ENCODE peak calls at places on chromosomes 7 and 10, in ten cellular contexts. One of them, this sample, is unnamed.

GRCh38 chr7:143295870-143296269 is 7.7 kb downstream of the CASP2 start:
- DNase-seq in COR-L47: no peak
- DNase-seq in activated CD8-positive, alpha-beta memory T cell treated with anti-CD3 and anti-CD28 coated beads for 24 hours: no peak
- DNase-seq in upper lobe of right lung: no peak
- DNase-seq in adrenal gland: no peak
- DNase-seq in pons: no peak
- DNase-seq in sigmoid colon: no peak
- DNase-seq in stimulated activated CD4-positive, alpha-beta T cell treated with anti-CD3 and anti-CD28 coated beads, Interleukin-4, amount 100 ng/mL, for 24 hours: no peak
- DNase-seq in GM20000: no peak
- DNase-seq in mucosa of gallbladder: no peak
- DNase-seq in this sample: no peak

GRCh38 chr10:118373786-118374185 is 31.7 kb upstream of the FAM204A start:
- DNase-seq in COR-L47: no peak
- DNase-seq in activated CD8-positive, alpha-beta memory T cell treated with anti-CD3 and anti-CD28 coated beads for 24 hours: no peak
- DNase-seq in upper lobe of right lung: no peak
- DNase-seq in adrenal gland: no peak
- DNase-seq in pons: peak
- DNase-seq in sigmoid colon: no peak
- DNase-seq in stimulated activated CD4-positive, alpha-beta T cell treated with anti-CD3 and anti-CD28 coated beads, Interleukin-4, amount 100 ng/mL, for 24 hours: no peak
- DNase-seq in GM20000: no peak
- DNase-seq in mucosa of gallbladder: no peak
- DNase-seq in this sample: no peak

GRCh38 chr7:102973096-102973802 is 60.4 kb downstream of the LRRC17 start:
- DNase-seq in COR-L47: no peak
- DNase-seq in activated CD8-positive, alpha-beta memory T cell treated with anti-CD3 and anti-CD28 coated beads for 24 hours: no peak
- DNase-seq in upper lobe of right lung: no peak
- DNase-seq in adrenal gland: peak
- DNase-seq in pons: no peak
- DNase-seq in sigmoid colon: no peak
- DNase-seq in stimulated activated CD4-positive, alpha-beta T cell treated with anti-CD3 and anti-CD28 coated beads, Interleukin-4, amount 100 ng/mL, for 24 hours: no peak
- DNase-seq in GM20000: no peak
- DNase-seq in mucosa of gallbladder: no peak
- DNase-seq in this sample: no peak

GRCh38 chr7:110170762-110171161 is 920.2 kb upstream of the LRRN3 start:
- DNase-seq in COR-L47: no peak
- DNase-seq in activated CD8-positive, alpha-beta memory T cell treated with anti-CD3 and anti-CD28 coated beads for 24 hours: no peak
- DNase-seq in upper lobe of right lung: no peak
- DNase-seq in adrenal gland: no peak
- DNase-seq in pons: no peak
- DNase-seq in sigmoid colon: no peak
- DNase-seq in stimulated activated CD4-positive, alpha-beta T cell treated with anti-CD3 and anti-CD28 coated beads, Interleukin-4, amount 100 ng/mL, for 24 hours: no peak
- DNase-seq in GM20000: no peak
- DNase-seq in mucosa of gallbladder: no peak
- DNase-seq in this sample: no peak

GRCh38 chr10:16663472-16663871 is 141.8 kb upstream of the C1QL3 start:
- DNase-seq in COR-L47: no peak
- DNase-seq in activated CD8-positive, alpha-beta memory T cell treated with anti-CD3 and anti-CD28 coated beads for 24 hours: no peak
- DNase-seq in upper lobe of right lung: no peak
- DNase-seq in adrenal gland: no peak
- DNase-seq in pons: no peak
- DNase-seq in sigmoid colon: no peak
- DNase-seq in stimulated activated CD4-positive, alpha-beta T cell treated with anti-CD3 and anti-CD28 coated beads, Interleukin-4, amount 100 ng/mL, for 24 hours: no peak
- DNase-seq in GM20000: no peak
- DNase-seq in mucosa of gallbladder: no peak
- DNase-seq in this sample: no peak

GRCh38 chr10:133157662-133158436 is 2.2 kb upstream of the KNDC1 start:
- DNase-seq in COR-L47: no peak
- DNase-seq in activated CD8-positive, alpha-beta memory T cell treated with anti-CD3 and anti-CD28 coated beads for 24 hours: peak
- DNase-seq in upper lobe of right lung: no peak
- DNase-seq in adrenal gland: no peak
- DNase-seq in pons: no peak
- DNase-seq in sigmoid colon: peak
- DNase-seq in stimulated activated CD4-positive, alpha-beta T cell treated with anti-CD3 and anti-CD28 coated beads, Interleukin-4, amount 100 ng/mL, for 24 hours: no peak
- DNase-seq in GM20000: no peak
- DNase-seq in mucosa of gallbladder: no peak
- DNase-seq in this sample: no peak

GRCh38 chr10:14450041-14450491 is 119.3 kb upstream of the FRMD4A start:
- DNase-seq in COR-L47: no peak
- DNase-seq in activated CD8-positive, alpha-beta memory T cell treated with anti-CD3 and anti-CD28 coated beads for 24 hours: no peak
- DNase-seq in upper lobe of right lung: no peak
- DNase-seq in adrenal gland: peak
- DNase-seq in pons: no peak
- DNase-seq in sigmoid colon: no peak
- DNase-seq in stimulated activated CD4-positive, alpha-beta T cell treated with anti-CD3 and anti-CD28 coated beads, Interleukin-4, amount 100 ng/mL, for 24 hours: no peak
- DNase-seq in GM20000: no peak
- DNase-seq in mucosa of gallbladder: peak
- DNase-seq in this sample: no peak

GRCh38 chr7:4883352-4884144 is at the start of gene RADIL:
- DNase-seq in COR-L47: peak
- DNase-seq in activated CD8-positive, alpha-beta memory T cell treated with anti-CD3 and anti-CD28 coated beads for 24 hours: peak
- DNase-seq in upper lobe of right lung: peak
- DNase-seq in adrenal gland: peak
- DNase-seq in pons: peak
- DNase-seq in sigmoid colon: peak
- DNase-seq in stimulated activated CD4-positive, alpha-beta T cell treated with anti-CD3 and anti-CD28 coated beads, Interleukin-4, amount 100 ng/mL, for 24 hours: peak
- DNase-seq in GM20000: peak
- DNase-seq in mucosa of gallbladder: peak
- DNase-seq in this sample: peak

GRCh38 chr7:152335900-152336571 is 99.8 kb downstream of the KMT2C start:
- DNase-seq in COR-L47: no peak
- DNase-seq in activated CD8-positive, alpha-beta memory T cell treated with anti-CD3 and anti-CD28 coated beads for 24 hours: no peak
- DNase-seq in upper lobe of right lung: no peak
- DNase-seq in adrenal gland: no peak
- DNase-seq in pons: peak
- DNase-seq in sigmoid colon: no peak
- DNase-seq in stimulated activated CD4-positive, alpha-beta T cell treated with anti-CD3 and anti-CD28 coated beads, Interleukin-4, amount 100 ng/mL, for 24 hours: no peak
- DNase-seq in GM20000: peak
- DNase-seq in mucosa of gallbladder: no peak
- DNase-seq in this sample: peak

GRCh38 chr10:79495306-79495705 is 17.0 kb upstream of the EIF5AL1 start:
- DNase-seq in COR-L47: no peak
- DNase-seq in activated CD8-positive, alpha-beta memory T cell treated with anti-CD3 and anti-CD28 coated beads for 24 hours: no peak
- DNase-seq in upper lobe of right lung: no peak
- DNase-seq in adrenal gland: no peak
- DNase-seq in pons: no peak
- DNase-seq in sigmoid colon: no peak
- DNase-seq in stimulated activated CD4-positive, alpha-beta T cell treated with anti-CD3 and anti-CD28 coated beads, Interleukin-4, amount 100 ng/mL, for 24 hours: no peak
- DNase-seq in GM20000: no peak
- DNase-seq in mucosa of gallbladder: no peak
- DNase-seq in this sample: no peak

GRCh38 chr10:100707261-100707848 is 38.0 kb upstream of the PAX2 start:
- DNase-seq in COR-L47: no peak
- DNase-seq in activated CD8-positive, alpha-beta memory T cell treated with anti-CD3 and anti-CD28 coated beads for 24 hours: no peak
- DNase-seq in upper lobe of right lung: no peak
- DNase-seq in adrenal gland: no peak
- DNase-seq in pons: no peak
- DNase-seq in sigmoid colon: no peak
- DNase-seq in stimulated activated CD4-positive, alpha-beta T cell treated with anti-CD3 and anti-CD28 coated beads, Interleukin-4, amount 100 ng/mL, for 24 hours: no peak
- DNase-seq in GM20000: no peak
- DNase-seq in mucosa of gallbladder: no peak
- DNase-seq in this sample: no peak

GRCh38 chr10:119090968-119091367 is 10.4 kb upstream of the EIF3A start:
- DNase-seq in COR-L47: no peak
- DNase-seq in activated CD8-positive, alpha-beta memory T cell treated with anti-CD3 and anti-CD28 coated beads for 24 hours: peak
- DNase-seq in upper lobe of right lung: no peak
- DNase-seq in adrenal gland: no peak
- DNase-seq in pons: no peak
- DNase-seq in sigmoid colon: no peak
- DNase-seq in stimulated activated CD4-positive, alpha-beta T cell treated with anti-CD3 and anti-CD28 coated beads, Interleukin-4, amount 100 ng/mL, for 24 hours: peak
- DNase-seq in GM20000: no peak
- DNase-seq in mucosa of gallbladder: no peak
- DNase-seq in this sample: no peak

GRCh38 chr7:99016196-99016595 is 127.7 kb downstream of the SMURF1 start:
- DNase-seq in COR-L47: no peak
- DNase-seq in activated CD8-positive, alpha-beta memory T cell treated with anti-CD3 and anti-CD28 coated beads for 24 hours: no peak
- DNase-seq in upper lobe of right lung: no peak
- DNase-seq in adrenal gland: no peak
- DNase-seq in pons: no peak
- DNase-seq in sigmoid colon: no peak
- DNase-seq in stimulated activated CD4-positive, alpha-beta T cell treated with anti-CD3 and anti-CD28 coated beads, Interleukin-4, amount 100 ng/mL, for 24 hours: no peak
- DNase-seq in GM20000: no peak
- DNase-seq in mucosa of gallbladder: no peak
- DNase-seq in this sample: no peak

GRCh38 chr7:108815815-108816214 is 246.1 kb downstream of the DNAJB9 start:
- DNase-seq in COR-L47: no peak
- DNase-seq in activated CD8-positive, alpha-beta memory T cell treated with anti-CD3 and anti-CD28 coated beads for 24 hours: no peak
- DNase-seq in upper lobe of right lung: no peak
- DNase-seq in adrenal gland: no peak
- DNase-seq in pons: no peak
- DNase-seq in sigmoid colon: no peak
- DNase-seq in stimulated activated CD4-positive, alpha-beta T cell treated with anti-CD3 and anti-CD28 coated beads, Interleukin-4, amount 100 ng/mL, for 24 hours: no peak
- DNase-seq in GM20000: no peak
- DNase-seq in mucosa of gallbladder: no peak
- DNase-seq in this sample: no peak

GRCh38 chr10:1117651-1118050 is 61.5 kb downstream of the WDR37 start:
- DNase-seq in COR-L47: no peak
- DNase-seq in activated CD8-positive, alpha-beta memory T cell treated with anti-CD3 and anti-CD28 coated beads for 24 hours: peak
- DNase-seq in upper lobe of right lung: no peak
- DNase-seq in adrenal gland: no peak
- DNase-seq in pons: no peak
- DNase-seq in sigmoid colon: no peak
- DNase-seq in stimulated activated CD4-positive, alpha-beta T cell treated with anti-CD3 and anti-CD28 coated beads, Interleukin-4, amount 100 ng/mL, for 24 hours: no peak
- DNase-seq in GM20000: no peak
- DNase-seq in mucosa of gallbladder: no peak
- DNase-seq in this sample: no peak

GRCh38 chr10:28089467-28089866 is 90.6 kb upstream of the ODAD2 start:
- DNase-seq in COR-L47: no peak
- DNase-seq in activated CD8-positive, alpha-beta memory T cell treated with anti-CD3 and anti-CD28 coated beads for 24 hours: no peak
- DNase-seq in upper lobe of right lung: no peak
- DNase-seq in adrenal gland: no peak
- DNase-seq in pons: no peak
- DNase-seq in sigmoid colon: no peak
- DNase-seq in stimulated activated CD4-positive, alpha-beta T cell treated with anti-CD3 and anti-CD28 coated beads, Interleukin-4, amount 100 ng/mL, for 24 hours: no peak
- DNase-seq in GM20000: no peak
- DNase-seq in mucosa of gallbladder: no peak
- DNase-seq in this sample: no peak

GRCh38 chr7:140604760-140605159 is 35.9 kb downstream of the DENND2A start:
- DNase-seq in COR-L47: no peak
- DNase-seq in activated CD8-positive, alpha-beta memory T cell treated with anti-CD3 and anti-CD28 coated beads for 24 hours: no peak
- DNase-seq in upper lobe of right lung: peak
- DNase-seq in adrenal gland: no peak
- DNase-seq in pons: no peak
- DNase-seq in sigmoid colon: no peak
- DNase-seq in stimulated activated CD4-positive, alpha-beta T cell treated with anti-CD3 and anti-CD28 coated beads, Interleukin-4, amount 100 ng/mL, for 24 hours: no peak
- DNase-seq in GM20000: no peak
- DNase-seq in mucosa of gallbladder: no peak
- DNase-seq in this sample: no peak

GRCh38 chr10:124182088-124182541 is 88.7 kb upstream of the CHST15 start:
- DNase-seq in COR-L47: no peak
- DNase-seq in activated CD8-positive, alpha-beta memory T cell treated with anti-CD3 and anti-CD28 coated beads for 24 hours: no peak
- DNase-seq in upper lobe of right lung: no peak
- DNase-seq in adrenal gland: no peak
- DNase-seq in pons: no peak
- DNase-seq in sigmoid colon: no peak
- DNase-seq in stimulated activated CD4-positive, alpha-beta T cell treated with anti-CD3 and anti-CD28 coated beads, Interleukin-4, amount 100 ng/mL, for 24 hours: no peak
- DNase-seq in GM20000: no peak
- DNase-seq in mucosa of gallbladder: no peak
- DNase-seq in this sample: no peak

GRCh38 chr7:41207141-41207540 is 495.7 kb downstream of the INHBA start:
- DNase-seq in COR-L47: no peak
- DNase-seq in activated CD8-positive, alpha-beta memory T cell treated with anti-CD3 and anti-CD28 coated beads for 24 hours: no peak
- DNase-seq in upper lobe of right lung: no peak
- DNase-seq in adrenal gland: no peak
- DNase-seq in pons: no peak
- DNase-seq in sigmoid colon: no peak
- DNase-seq in stimulated activated CD4-positive, alpha-beta T cell treated with anti-CD3 and anti-CD28 coated beads, Interleukin-4, amount 100 ng/mL, for 24 hours: no peak
- DNase-seq in GM20000: no peak
- DNase-seq in mucosa of gallbladder: no peak
- DNase-seq in this sample: no peak

GRCh38 chr7:1046722-1047679 is 2.7 kb downstream of the GPR146 start:
- DNase-seq in COR-L47: no peak
- DNase-seq in activated CD8-positive, alpha-beta memory T cell treated with anti-CD3 and anti-CD28 coated beads for 24 hours: no peak
- DNase-seq in upper lobe of right lung: no peak
- DNase-seq in adrenal gland: no peak
- DNase-seq in pons: no peak
- DNase-seq in sigmoid colon: no peak
- DNase-seq in stimulated activated CD4-positive, alpha-beta T cell treated with anti-CD3 and anti-CD28 coated beads, Interleukin-4, amount 100 ng/mL, for 24 hours: peak
- DNase-seq in GM20000: no peak
- DNase-seq in mucosa of gallbladder: no peak
- DNase-seq in this sample: no peak

GRCh38 chr7:32163141-32163806 is 93.1 kb upstream of the PDE1C start:
- DNase-seq in COR-L47: no peak
- DNase-seq in activated CD8-positive, alpha-beta memory T cell treated with anti-CD3 and anti-CD28 coated beads for 24 hours: no peak
- DNase-seq in upper lobe of right lung: no peak
- DNase-seq in adrenal gland: peak
- DNase-seq in pons: peak
- DNase-seq in sigmoid colon: peak
- DNase-seq in stimulated activated CD4-positive, alpha-beta T cell treated with anti-CD3 and anti-CD28 coated beads, Interleukin-4, amount 100 ng/mL, for 24 hours: no peak
- DNase-seq in GM20000: no peak
- DNase-seq in mucosa of gallbladder: peak
- DNase-seq in this sample: no peak

GRCh38 chr7:110645616-110646015 is 445.3 kb upstream of the LRRN3 start:
- DNase-seq in COR-L47: no peak
- DNase-seq in activated CD8-positive, alpha-beta memory T cell treated with anti-CD3 and anti-CD28 coated beads for 24 hours: no peak
- DNase-seq in upper lobe of right lung: no peak
- DNase-seq in adrenal gland: no peak
- DNase-seq in pons: no peak
- DNase-seq in sigmoid colon: no peak
- DNase-seq in stimulated activated CD4-positive, alpha-beta T cell treated with anti-CD3 and anti-CD28 coated beads, Interleukin-4, amount 100 ng/mL, for 24 hours: no peak
- DNase-seq in GM20000: no peak
- DNase-seq in mucosa of gallbladder: no peak
- DNase-seq in this sample: no peak

GRCh38 chr10:85847085-85847484 is 519.5 kb downstream of the GRID1 start:
- DNase-seq in COR-L47: no peak
- DNase-seq in activated CD8-positive, alpha-beta memory T cell treated with anti-CD3 and anti-CD28 coated beads for 24 hours: no peak
- DNase-seq in upper lobe of right lung: no peak
- DNase-seq in adrenal gland: no peak
- DNase-seq in pons: no peak
- DNase-seq in sigmoid colon: no peak
- DNase-seq in stimulated activated CD4-positive, alpha-beta T cell treated with anti-CD3 and anti-CD28 coated beads, Interleukin-4, amount 100 ng/mL, for 24 hours: no peak
- DNase-seq in GM20000: no peak
- DNase-seq in mucosa of gallbladder: no peak
- DNase-seq in this sample: no peak

GRCh38 chr10:6416892-6417512 is 163.1 kb downstream of the PRKCQ start:
- DNase-seq in COR-L47: peak
- DNase-seq in activated CD8-positive, alpha-beta memory T cell treated with anti-CD3 and anti-CD28 coated beads for 24 hours: no peak
- DNase-seq in upper lobe of right lung: no peak
- DNase-seq in adrenal gland: no peak
- DNase-seq in pons: peak
- DNase-seq in sigmoid colon: no peak
- DNase-seq in stimulated activated CD4-positive, alpha-beta T cell treated with anti-CD3 and anti-CD28 coated beads, Interleukin-4, amount 100 ng/mL, for 24 hours: peak
- DNase-seq in GM20000: peak
- DNase-seq in mucosa of gallbladder: no peak
- DNase-seq in this sample: peak

GRCh38 chr7:84331665-84332064 is 137.1 kb upstream of the SEMA3A start:
- DNase-seq in COR-L47: no peak
- DNase-seq in activated CD8-positive, alpha-beta memory T cell treated with anti-CD3 and anti-CD28 coated beads for 24 hours: no peak
- DNase-seq in upper lobe of right lung: no peak
- DNase-seq in adrenal gland: no peak
- DNase-seq in pons: no peak
- DNase-seq in sigmoid colon: no peak
- DNase-seq in stimulated activated CD4-positive, alpha-beta T cell treated with anti-CD3 and anti-CD28 coated beads, Interleukin-4, amount 100 ng/mL, for 24 hours: no peak
- DNase-seq in GM20000: no peak
- DNase-seq in mucosa of gallbladder: no peak
- DNase-seq in this sample: no peak

This sample was measured in midbrain.